ENCODE peak calls at places on chromosomes 7 and 10, in four cellular contexts. N, X, M and G are unnamed samples.

GRCh38 chr10:120205368-120206018 is 251.5 kb upstream of the PLPP4 start:
- DNase-seq in X (no peak), N (no peak), M (no peak), G (no peak)

GRCh38 chr10:77626266-77626935 is 11.2 kb downstream of the KCNMA1 start:
- DNase-seq in X (no peak), N (peak), M (peak), G (peak)

GRCh38 chr10:71615538-71616329 is 103.8 kb downstream of the C10orf105 start:
- DNase-seq in M (no peak), N (no peak), X (no peak), G (no peak)

GRCh38 chr7:39919646-39920045 is 30.4 kb upstream of the CDK13 start:
- DNase-seq in X (no peak), N (no peak), M (no peak), G (no peak)

GRCh38 chr10:102729090-102730026 is 14.4 kb upstream of the WBP1L start:
- DNase-seq in X (peak), M (peak), N (peak), G (peak)

GRCh38 chr7:45606050-45606449 is 31.9 kb downstream of the ADCY1 start:
- DNase-seq in N (no peak), M (no peak), X (no peak), G (no peak)

GRCh38 chr10:31320179-31320597 is 1.2 kb downstream of the ZEB1 start:
- DNase-seq in X (no peak), N (peak), M (no peak), G (no peak)

GRCh38 chr10:12130237-12130872 is 878 bp downstream of the SEC61A2 start:
- DNase-seq in N (peak), M (peak), X (peak), G (peak)

GRCh38 chr10:86960863-86961434 is 2.5 kb downstream of the SNCG start:
- DNase-seq in N (no peak), M (no peak), X (no peak), G (no peak)

GRCh38 chr7:143385891-143386781 is 5.0 kb downstream of the ZYX start:
- DNase-seq in X (no peak), N (peak), M (peak), G (no peak)

GRCh38 chr10:133324857-133325260 is 11.8 kb downstream of the CALY start:
- DNase-seq in M (no peak), X (no peak), N (no peak), G (no peak)